ENCODE peak calls at places on chromosome 14, in seven cellular contexts. O is nephron progenitor cell, F is progenitor cell of endocrine pancreas, M is kidney epithelial cell, H is endothelial cell of umbilical vein, E is astrocyte of the spinal cord, V is upper lobe of right lung. D is an unnamed sample.

GRCh38 chr14:24307575-24308341 is at the start of gene CIDEB:
- DNase-seq in O (peak), F (peak), M (no peak), H (peak), E (peak), V (no peak), D (peak)

GRCh38 chr14:94143711-94144110 is 14.3 kb upstream of the IFI27L2 start:
- DNase-seq in O (no peak), F (no peak), M (no peak), H (no peak), E (no peak), V (no peak), D (no peak)

GRCh38 chr14:34843011-34843554 is 32.1 kb downstream of the BAZ1A start:
- DNase-seq in O (no peak), F (no peak), M (peak), H (peak), E (peak), V (no peak), D (no peak)

GRCh38 chr14:99009875-99010274 is 262.1 kb downstream of the BCL11B start:
- DNase-seq in O (no peak), F (no peak), M (no peak), H (no peak), E (no peak), V (no peak), D (no peak)

GRCh38 chr14:101687756-101688546 is 73.6 kb upstream of the PPP2R5C start:
- DNase-seq in O (no peak), F (no peak), M (no peak), H (no peak), E (no peak), V (no peak), D (no peak)

GRCh38 chr14:92693998-92694780 is 54.2 kb downstream of the LGMN start:
- DNase-seq in O (no peak), F (no peak), M (peak), H (no peak), E (no peak), V (peak), D (no peak)

GRCh38 chr14:93113678-93114067 is 2.1 kb downstream of the ITPK1 start:
- DNase-seq in O (no peak), F (no peak), M (no peak), H (no peak), E (no peak), V (no peak), D (no peak)

GRCh38 chr14:74140374-74140850 is 55.7 kb downstream of the LIN52 start:
- DNase-seq in O (peak), F (no peak), M (no peak), H (peak), E (no peak), V (peak), D (peak)

GRCh38 chr14:29637406-29637805 is 290.2 kb downstream of the PRKD1 start:
- DNase-seq in O (no peak), F (no peak), M (peak), H (peak), E (peak), V (no peak), D (no peak)

GRCh38 chr14:65290830-65291229 is 121.7 kb upstream of the FUT8 start:
- DNase-seq in O (no peak), F (no peak), M (peak), H (peak), E (peak), V (no peak), D (no peak)

DNA sequence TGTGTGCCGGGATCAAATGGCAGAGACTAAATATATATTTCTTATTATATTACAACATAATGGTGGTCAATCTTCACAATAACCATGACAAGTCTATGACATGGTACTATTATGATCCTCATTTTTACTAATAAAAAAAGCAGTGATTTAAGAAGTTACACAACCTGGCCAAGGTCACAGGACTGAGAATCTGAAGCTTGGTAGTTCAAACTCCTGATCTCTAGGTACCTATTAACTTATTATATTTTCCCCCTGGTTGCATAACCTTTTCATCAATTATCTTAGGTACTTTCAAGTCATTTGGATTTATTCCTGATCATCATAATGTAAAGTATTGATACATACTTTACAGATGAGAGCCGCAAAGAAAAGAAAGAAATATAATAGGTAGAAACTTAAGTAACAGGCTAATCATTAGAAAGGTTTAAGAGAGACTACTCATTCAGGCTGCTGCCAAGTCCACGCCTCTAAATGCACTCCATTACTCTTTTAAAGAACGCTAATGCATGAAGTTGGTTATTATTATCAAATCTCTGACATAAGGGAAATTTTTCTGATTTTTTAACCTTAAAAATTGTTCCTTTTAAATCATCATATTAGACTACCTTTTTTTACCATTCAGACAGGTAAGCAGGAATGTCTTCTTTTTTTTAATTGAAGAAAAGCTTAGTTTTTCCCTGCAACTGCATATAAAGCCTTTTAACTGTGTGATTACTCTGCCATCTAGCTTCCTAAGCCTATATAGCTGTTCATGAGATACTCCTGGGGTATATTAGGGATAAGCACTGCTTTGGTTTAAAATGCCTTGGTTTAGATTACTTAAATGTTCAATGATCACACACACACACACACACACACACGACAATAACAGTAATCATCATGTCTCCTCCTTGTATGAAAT is 35.6 kb downstream of the RPS29 start:
- DNase-seq in O (no peak), F (no peak), M (no peak), H (peak), E (peak), V (no peak), D (no peak)
- TF ChIP-seq CTCF in O (no peak), F (peak), M (peak), H (peak), E (peak), V (no peak), D (no peak)

DNA sequence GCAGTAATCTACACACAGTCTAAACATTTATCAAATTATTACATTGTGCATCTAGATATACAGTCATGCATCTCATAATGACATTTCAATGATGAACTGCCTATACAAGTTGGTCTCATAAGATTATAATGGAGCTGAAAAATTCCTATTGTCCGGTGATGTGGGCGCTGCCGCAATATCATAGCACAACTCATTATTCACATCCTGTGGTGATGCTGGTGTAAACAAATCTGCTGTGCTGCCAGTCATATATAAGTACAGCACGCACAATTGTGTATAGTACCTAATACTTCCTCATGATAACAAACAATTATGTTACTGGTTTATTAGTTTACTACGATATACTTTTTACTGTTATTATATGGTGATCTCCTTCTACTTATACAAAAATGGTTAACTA is 768.8 kb upstream of the NOVA1 start:
- DNase-seq in O (no peak), F (no peak), M (no peak), H (peak), E (no peak), V (no peak), D (no peak)
- TF ChIP-seq CTCF in O (no peak), F (no peak), M (no peak), H (no peak), E (no peak), V (no peak), D (no peak)

GRCh38 chr14:68962681-68963080 is 16.4 kb downstream of the ACTN1 start:
- DNase-seq in O (no peak), F (no peak), M (no peak), H (no peak), E (no peak), V (no peak), D (no peak)
- TF ChIP-seq CTCF in O (no peak), F (no peak), M (no peak), H (no peak), E (no peak), V (no peak), D (no peak)

DNA sequence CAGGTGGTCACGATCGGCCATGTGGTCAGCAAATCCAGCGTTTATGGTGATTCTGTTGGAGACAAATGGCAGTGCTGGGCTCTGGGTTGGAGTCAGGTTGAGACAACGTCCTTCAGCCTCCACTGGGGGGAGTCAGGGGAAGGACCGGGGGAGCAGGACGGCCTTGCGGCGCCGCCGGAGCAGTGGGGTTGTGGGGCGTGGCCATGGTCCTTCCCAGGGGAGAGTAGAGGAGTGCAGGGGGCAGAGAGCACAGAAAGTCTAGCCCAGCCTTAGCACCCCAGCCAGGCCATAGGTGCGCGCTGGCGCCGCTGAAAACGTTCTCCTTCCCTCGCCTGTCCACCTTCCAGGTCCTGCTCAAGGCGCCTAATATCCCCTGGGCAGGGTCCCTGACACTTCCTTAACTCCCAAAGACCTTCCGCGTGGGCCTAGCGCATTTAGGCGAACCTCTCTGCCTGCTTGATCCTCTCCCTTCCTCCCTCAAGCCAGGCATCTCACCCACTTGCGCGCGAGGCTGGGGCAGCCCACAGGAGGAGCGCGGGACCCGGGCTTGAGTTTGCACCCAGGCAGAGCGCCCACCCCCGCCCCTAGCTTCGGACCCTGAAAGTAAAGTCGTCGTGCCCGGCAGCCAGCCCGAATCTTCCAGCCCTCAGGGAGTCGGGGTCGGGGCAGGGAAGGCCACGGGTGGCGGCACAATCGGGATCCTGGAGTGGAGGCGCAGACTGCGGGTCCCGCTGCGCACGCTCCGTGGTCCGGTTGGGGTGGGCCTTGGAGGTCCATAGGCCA is 3.1 kb upstream of the KIF26A start:
- DNase-seq in O (peak), F (no peak), M (no peak), H (peak), E (no peak), V (peak), D (peak)
- TF ChIP-seq CTCF in O (peak), F (peak), M (peak), H (peak), E (peak), V (no peak), D (peak)

DNA sequence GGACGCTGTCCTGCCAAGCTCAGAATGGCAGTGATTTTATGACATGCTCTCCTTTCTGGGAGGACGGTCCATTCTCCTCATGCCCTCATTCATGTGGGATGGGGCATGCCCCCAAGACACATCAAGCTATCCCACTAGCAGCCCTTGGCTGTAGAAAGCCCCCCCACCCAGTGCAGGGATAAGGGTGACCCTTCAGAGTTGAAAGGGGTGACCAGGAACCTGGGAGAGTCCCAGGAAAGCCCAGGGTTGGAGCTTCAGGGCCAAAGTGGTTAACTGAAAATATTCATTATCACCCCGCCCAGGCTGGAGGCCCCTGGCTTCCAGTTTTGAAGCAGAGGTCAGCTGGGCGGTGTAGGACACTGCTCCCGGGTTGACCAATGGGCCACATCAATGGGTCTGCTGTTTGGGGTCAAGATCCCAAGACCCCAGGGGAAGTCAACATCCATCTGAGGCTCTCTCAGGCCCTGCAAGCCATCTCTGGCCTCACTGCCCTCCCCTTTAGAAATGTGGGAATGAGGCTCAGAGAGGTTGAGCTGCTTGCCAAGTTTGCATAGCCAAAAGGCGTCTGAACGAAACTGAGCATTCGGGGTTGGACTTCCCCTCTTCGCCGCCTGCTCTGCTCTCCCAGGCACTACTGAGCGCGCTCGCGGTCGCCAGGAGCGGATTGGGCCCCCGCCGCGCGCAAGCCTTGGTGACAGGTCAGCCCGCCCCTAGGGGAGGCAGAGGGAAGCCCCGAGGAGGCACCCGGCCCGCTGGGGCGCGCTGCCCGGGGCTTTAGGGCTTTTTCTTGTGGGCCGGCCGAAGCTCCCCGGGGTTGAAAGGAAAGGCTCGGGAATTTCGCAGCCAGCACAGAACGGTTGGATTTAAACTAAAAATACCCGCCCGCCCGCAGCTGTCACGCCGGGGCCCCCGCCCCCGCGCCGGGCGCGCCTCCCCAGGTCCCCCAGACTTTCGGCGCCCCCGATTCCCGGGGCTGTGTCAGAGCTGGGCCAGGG is 630 bp downstream of the SYNE3 start:
- DNase-seq in O (peak), F (peak), M (no peak), H (peak), E (no peak), V (peak), D (peak)
- TF ChIP-seq CTCF in O (peak), F (peak), M (no peak), H (peak), E (peak), V (peak), D (no peak)

DNA sequence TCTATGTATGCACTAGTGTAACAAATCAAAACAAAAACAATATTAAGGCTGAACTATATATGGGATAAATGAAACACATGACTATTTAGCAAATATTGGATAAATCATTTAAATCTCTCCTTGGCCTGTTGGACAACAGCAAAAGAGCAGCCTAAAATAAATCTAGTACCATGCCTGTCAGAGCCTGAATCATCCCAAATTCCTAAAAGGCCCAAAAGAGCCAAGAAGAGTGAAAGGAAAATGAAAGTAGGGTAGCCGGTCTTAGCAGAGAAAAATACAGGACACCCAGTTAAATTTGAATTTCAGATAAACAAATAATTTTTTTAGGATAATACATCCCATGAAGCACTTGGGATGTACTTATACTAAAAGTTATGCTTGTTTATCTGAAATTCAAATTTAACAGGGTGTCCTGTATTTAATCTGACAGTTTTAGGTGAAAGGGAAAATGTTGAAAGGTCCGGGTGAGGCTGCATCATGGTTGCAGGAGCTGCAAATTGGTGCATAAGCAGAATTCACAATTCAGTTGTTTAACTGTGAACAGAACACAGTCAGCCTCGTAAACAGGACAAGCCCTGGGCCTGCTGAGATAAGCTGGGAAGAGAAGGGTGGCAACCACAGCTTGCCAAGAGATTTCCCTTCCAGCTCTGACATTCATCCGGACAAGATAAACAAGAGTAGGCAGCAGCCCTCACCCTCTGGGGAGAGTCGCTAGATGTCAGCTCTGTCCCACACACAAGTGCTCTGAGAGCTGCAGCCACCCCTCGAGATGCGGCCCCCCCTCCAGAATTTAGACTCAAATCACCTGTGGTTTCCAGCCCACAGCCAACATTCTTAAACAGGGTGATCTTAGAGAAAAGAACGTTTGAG is 30.3 kb downstream of the DMAC2L start:
- DNase-seq in O (peak), F (no peak), M (no peak), H (peak), E (peak), V (no peak), D (peak)
- TF ChIP-seq CTCF in O (no peak), F (no peak), M (peak), H (peak), E (peak), V (peak), D (no peak)

GRCh38 chr14:57889245-57889644 is 23.4 kb upstream of the SLC35F4 start:
- DNase-seq in O (no peak), F (no peak), M (peak), H (peak), E (peak), V (peak), D (no peak)
- TF ChIP-seq CTCF in O (no peak), F (no peak), M (no peak), H (no peak), E (no peak), V (no peak), D (no peak)

GRCh38 chr14:58395815-58396626 is at the start of gene TOMM20L:
- DNase-seq in O (peak), F (peak), M (peak), H (peak), E (peak), V (peak), D (peak)
- TF ChIP-seq CTCF in O (peak), F (peak), M (no peak), H (peak), E (peak), V (peak), D (peak)

GRCh38 chr14:50062438-50063039 is 53.8 kb downstream of the VCPKMT start:
- DNase-seq in O (peak), F (no peak), M (no peak), H (peak), E (peak), V (peak), D (no peak)
- TF ChIP-seq CTCF in O (no peak), F (no peak), M (no peak), H (no peak), E (no peak), V (no peak), D (no peak)

DNA sequence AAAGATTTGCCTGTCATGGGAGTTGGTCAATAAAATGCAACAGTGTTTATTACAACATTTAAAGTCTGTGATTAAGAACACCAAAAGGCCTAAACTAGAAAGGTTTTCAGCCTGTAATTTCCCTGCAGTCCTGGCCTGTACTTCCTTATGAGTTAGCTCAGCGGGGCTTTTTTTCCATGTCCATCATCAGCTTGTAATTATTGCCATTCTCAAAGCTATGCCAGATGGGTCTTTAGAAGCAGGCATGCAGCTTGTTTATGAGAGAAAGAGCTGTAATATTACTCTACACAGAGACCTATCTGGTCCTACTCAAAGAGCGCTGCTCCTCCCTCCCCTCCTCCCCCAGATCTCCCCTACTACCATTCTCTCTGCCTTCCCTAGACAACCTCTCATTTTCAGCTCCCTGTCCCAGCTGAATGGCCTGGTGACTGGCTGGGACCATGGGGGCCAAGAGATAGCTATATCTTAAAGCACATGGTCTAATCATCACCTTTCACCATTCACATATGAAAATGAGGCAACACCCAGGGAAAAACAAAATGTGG is 209.9 kb upstream of the CDKN3 start:
- DNase-seq in O (peak), F (no peak), M (no peak), H (no peak), E (no peak), V (no peak), D (no peak)
- TF ChIP-seq CTCF in O (no peak), F (no peak), M (no peak), H (no peak), E (no peak), V (no peak), D (no peak)

D was measured in glutamatergic neuron.